ENCODE peak calls at places on chromosome 22, in ten cellular contexts. R, J, O, S, U, C, G, K, B and T are unnamed samples.

GRCh38 chr22:37210041-37210803 is 2.1 kb downstream of the SSTR3 start:
- DNase-seq in B (no peak), U (no peak), K (no peak), G (no peak), J (peak), C (no peak), O (no peak), R (peak), S (no peak), T (no peak)

GRCh38 chr22:29308148-29308790 is 1.8 kb downstream of the GAS2L1 start:
- DNase-seq in R (peak), K (no peak), G (no peak), S (no peak), O (peak), C (no peak), U (no peak), J (no peak), B (no peak), T (no peak)

GRCh38 chr22:25623310-25623734 is 58.8 kb downstream of the GRK3 start:
- DNase-seq in C (no peak), G (no peak), R (no peak), U (no peak), B (no peak), J (peak), K (no peak), O (no peak), S (no peak), T (no peak)

GRCh38 chr22:46113910-46114517 is 36.3 kb upstream of the PPARA start:
- DNase-seq in B (no peak), C (no peak), S (no peak), G (no peak), J (no peak), U (no peak), K (no peak), R (no peak), O (peak), T (no peak)

GRCh38 chr22:42655693-42656092 is 6.5 kb upstream of the CYB5R3 start:
- DNase-seq in S (no peak), G (no peak), K (no peak), B (no peak), J (no peak), U (no peak), O (no peak), R (no peak), C (no peak), T (no peak)

GRCh38 chr22:38243007-38243775 is 29.6 kb downstream of the TMEM184B start:
- DNase-seq in K (no peak), B (no peak), C (no peak), O (no peak), J (no peak), G (no peak), R (no peak), S (no peak), U (no peak), T (no peak)

GRCh38 chr22:27212617-27213177 is 555.3 kb downstream of the MIAT start:
- DNase-seq in C (peak), G (no peak), O (peak), K (peak), B (no peak), J (no peak), R (no peak), U (peak), S (no peak), T (peak)

GRCh38 chr22:35587447-35587870 is 29.7 kb downstream of the MB start:
- DNase-seq in S (no peak), B (no peak), G (no peak), K (no peak), U (no peak), J (no peak), O (peak), C (no peak), R (no peak), T (no peak)

GRCh38 chr22:20239951-20240773 is 28.0 kb downstream of the RTN4R start:
- DNase-seq in J (no peak), K (no peak), U (no peak), C (no peak), G (peak), R (no peak), S (no peak), B (no peak), O (peak), T (no peak)

GRCh38 chr22:21949569-21949918 is 3.1 kb downstream of the PPM1F start:
- DNase-seq in G (no peak), O (no peak), K (no peak), J (no peak), R (no peak), C (no peak), U (no peak), S (no peak), B (no peak), T (no peak)

GRCh38 chr22:46058591-46059519 is 81.9 kb upstream of the WNT7B start:
- DNase-seq in K (no peak), G (peak), O (peak), J (no peak), R (no peak), S (no peak), B (no peak), C (peak), U (no peak), T (no peak)

GRCh38 chr22:23305922-23306374 is 125.6 kb downstream of the BCR start:
- DNase-seq in C (peak), G (no peak), O (peak), K (no peak), U (no peak), S (no peak), R (peak), B (no peak), J (no peak), T (peak)

GRCh38 chr22:24593810-24594568 is 1.1 kb upstream of the LRRC75B start:
- DNase-seq in S (no peak), R (no peak), O (no peak), G (no peak), B (no peak), U (no peak), C (no peak), K (no peak), J (no peak), T (no peak)

GRCh38 chr22:36871669-36872081 is 10.9 kb downstream of the NCF4 start:
- DNase-seq in B (no peak), J (no peak), K (no peak), R (no peak), O (no peak), U (no peak), C (peak), S (no peak), G (no peak), T (peak)

GRCh38 chr22:16988257-16988656 is 19.8 kb downstream of the GAB4 start:
- DNase-seq in J (no peak), S (no peak), U (no peak), O (no peak), B (no peak), K (no peak), C (no peak), R (no peak), G (no peak), T (no peak)

GRCh38 chr22:22895776-22896445 is 8.3 kb downstream of the IGLL5 start:
- DNase-seq in U (no peak), K (no peak), R (no peak), B (no peak), C (no peak), J (no peak), S (no peak), O (no peak), G (no peak), T (no peak)

GRCh38 chr22:17269607-17270261 is 50.5 kb upstream of the ADA2 start:
- DNase-seq in S (no peak), B (no peak), G (no peak), O (no peak), K (no peak), R (no peak), C (no peak), U (no peak), J (no peak), T (no peak)

GRCh38 chr22:49320714-49321476 is 506.8 kb downstream of the BRD1 start:
- DNase-seq in J (no peak), U (no peak), O (no peak), C (no peak), K (no peak), R (no peak), G (no peak), B (no peak), S (no peak), T (no peak)

GRCh38 chr22:38954414-38955043 is 2.9 kb upstream of the APOBEC3A start:
- DNase-seq in C (no peak), J (no peak), B (no peak), G (no peak), U (no peak), R (no peak), K (no peak), S (no peak), O (no peak), T (no peak)

GRCh38 chr22:28250036-28250695 is 331.1 kb upstream of the PITPNB start:
- DNase-seq in C (no peak), O (no peak), S (no peak), G (no peak), B (no peak), K (no peak), U (no peak), J (no peak), R (no peak), T (peak)

GRCh38 chr22:26479043-26479791 is 4.4 kb downstream of the HPS4 start:
- DNase-seq in S (no peak), G (no peak), K (no peak), U (no peak), J (no peak), C (no peak), O (no peak), R (no peak), B (no peak), T (no peak)

GRCh38 chr22:31872209-31872608 is 72.1 kb upstream of the YWHAH start:
- DNase-seq in U (no peak), J (no peak), R (no peak), B (no peak), G (peak), C (no peak), S (no peak), O (no peak), K (no peak), T (no peak)

GRCh38 chr22:29041408-29041807 is 20.2 kb downstream of the C22orf31 start:
- DNase-seq in K (no peak), O (no peak), C (peak), R (no peak), G (no peak), J (no peak), U (peak), S (no peak), B (no peak), T (peak)

GRCh38 chr22:48639021-48639795 is 1188.5 kb downstream of the BRD1 start:
- DNase-seq in S (no peak), O (no peak), B (no peak), U (no peak), K (no peak), R (no peak), C (no peak), G (no peak), J (no peak), T (no peak)

GRCh38 chr22:48517039-48518030 is 1310.3 kb downstream of the BRD1 start:
- DNase-seq in R (no peak), O (no peak), J (no peak), C (peak), K (no peak), S (no peak), G (no peak), B (no peak), U (no peak), T (no peak)

GRCh38 chr22:37428649-37429586 is 1.6 kb upstream of the ELFN2 start:
- DNase-seq in C (peak), S (peak), U (no peak), K (no peak), J (peak), B (peak), O (peak), R (no peak), G (peak), T (no peak)

GRCh38 chr22:47329727-47330653 is 567.5 kb downstream of the TBC1D22A start:
- DNase-seq in R (no peak), B (no peak), O (no peak), G (no peak), C (no peak), K (no peak), J (no peak), U (no peak), S (no peak), T (no peak)

GRCh38 chr22:29004647-29005371 is 56.8 kb downstream of the C22orf31 start:
- DNase-seq in K (no peak), B (no peak), R (no peak), C (no peak), S (no peak), J (no peak), O (peak), G (peak), U (no peak), T (no peak)

GRCh38 chr22:30421695-30422480 is 3.7 kb upstream of the MTFP1 start:
- DNase-seq in J (no peak), U (no peak), O (no peak), K (no peak), C (no peak), B (no peak), S (no peak), R (no peak), G (no peak), T (no peak)

GRCh38 chr22:49308300-49308699 is 519.4 kb downstream of the BRD1 start:
- DNase-seq in K (no peak), S (no peak), G (no peak), U (no peak), J (no peak), B (no peak), C (no peak), R (no peak), O (no peak), T (no peak)

GRCh38 chr22:29313126-29314071 is 2.1 kb downstream of the RASL10A start:
- DNase-seq in B (no peak), O (peak), S (no peak), J (peak), U (no peak), G (peak), K (no peak), C (no peak), R (peak), T (no peak)

GRCh38 chr22:43239102-43239875 is 52.4 kb upstream of the TTLL12 start:
- DNase-seq in C (no peak), J (no peak), S (no peak), U (no peak), O (peak), R (no peak), K (no peak), G (no peak), B (no peak), T (no peak)

GRCh38 chr22:23565288-23565941 is 14.7 kb downstream of the IGLL1 start:
- DNase-seq in R (no peak), U (no peak), K (no peak), J (peak), G (peak), S (no peak), C (peak), O (peak), B (no peak), T (no peak)

GRCh38 chr22:46673677-46674236 is 53.6 kb downstream of the GRAMD4 start:
- DNase-seq in K (no peak), J (peak), O (no peak), C (no peak), S (no peak), U (no peak), B (no peak), G (no peak), R (no peak), T (no peak)

GRCh38 chr22:43826142-43827093 is 14.3 kb upstream of the EFCAB6 start:
- DNase-seq in J (no peak), U (no peak), S (no peak), K (peak), O (no peak), B (no peak), R (no peak), G (no peak), C (peak), T (no peak)